ENCODE peak calls at places on chromosomes 12 and 14, in five cellular contexts. Y is CD8-positive, alpha-beta T cell; P is suprapubic skin; T is heart left ventricle; V is mammary epithelial cell. I is an unnamed sample.

GRCh38 chr12:110312581-110313360 is 31.7 kb downstream of the ATP2A2 start:
- DNase-seq in Y (no peak), V (peak; percentile 75), P (no peak), T (no peak), I (no peak)

GRCh38 chr12:28536088-28536487 is 345.8 kb downstream of the CCDC91 start:
- DNase-seq in Y (no peak), V (peak; percentile 52), T (no peak), P (no peak), I (no peak)

GRCh38 chr12:80636832-80637231 is 70.6 kb upstream of the MYF6 start:
- DNase-seq in V (no peak), P (no peak), Y (no peak), T (no peak), I (no peak)

GRCh38 chr14:71163050-71163841 is 256.0 kb downstream of the PCNX1 start:
- DNase-seq in Y (no peak), P (peak; percentile 26), T (no peak), V (no peak), I (no peak)

GRCh38 chr12:45299132-45299692 is 83.3 kb downstream of the ANO6 start:
- DNase-seq in V (peak; percentile 62), Y (no peak), T (no peak), P (no peak), I (no peak)

GRCh38 chr12:89309815-89310214 is 42.5 kb downstream of the DUSP6 start:
- DNase-seq in T (no peak), P (no peak), Y (no peak), V (no peak), I (no peak)

GRCh38 chr14:95994593-95994928 is 44.6 kb upstream of the C14orf132 start:
- DNase-seq in Y (no peak), P (no peak), V (no peak), T (no peak), I (no peak)

GRCh38 chr12:27524839-27525238 is 833 bp downstream of the PPFIBP1 start:
- DNase-seq in Y (no peak), V (no peak), P (no peak), T (no peak), I (no peak)

GRCh38 chr12:121697093-121697698 is 15.4 kb upstream of the TMEM120B start:
- DNase-seq in Y (no peak), P (no peak), V (no peak), T (no peak), I (no peak)

GRCh38 chr14:21070083-21070609 is at the start of gene ARHGEF40:
- DNase-seq in Y (no peak), P (no peak), V (no peak), T (peak; percentile 84), I (peak; percentile 74)

GRCh38 chr14:75675265-75675960 is 14.4 kb downstream of the TTLL5 start:
- DNase-seq in P (no peak), V (peak; percentile 82), Y (no peak), T (no peak), I (no peak)

GRCh38 chr12:107352347-107353081 is 259.2 kb upstream of the CRY1 start:
- DNase-seq in P (no peak), T (no peak), Y (no peak), V (no peak), I (no peak)

GRCh38 chr12:34217660-34218059 is 195.4 kb downstream of the ALG10 start:
- DNase-seq in V (no peak), Y (no peak), P (no peak), T (no peak), I (no peak)

GRCh38 chr12:34218193-34219045 is 196.1 kb downstream of the ALG10 start:
- DNase-seq in P (no peak), V (peak; percentile 50), Y (peak; percentile 72), T (peak; percentile 49), I (peak; percentile 79)

GRCh38 chr12:34219046-34219770 is 196.9 kb downstream of the ALG10 start:
- DNase-seq in T (no peak), Y (peak; percentile 50), V (no peak), P (no peak), I (no peak)

DNA sequence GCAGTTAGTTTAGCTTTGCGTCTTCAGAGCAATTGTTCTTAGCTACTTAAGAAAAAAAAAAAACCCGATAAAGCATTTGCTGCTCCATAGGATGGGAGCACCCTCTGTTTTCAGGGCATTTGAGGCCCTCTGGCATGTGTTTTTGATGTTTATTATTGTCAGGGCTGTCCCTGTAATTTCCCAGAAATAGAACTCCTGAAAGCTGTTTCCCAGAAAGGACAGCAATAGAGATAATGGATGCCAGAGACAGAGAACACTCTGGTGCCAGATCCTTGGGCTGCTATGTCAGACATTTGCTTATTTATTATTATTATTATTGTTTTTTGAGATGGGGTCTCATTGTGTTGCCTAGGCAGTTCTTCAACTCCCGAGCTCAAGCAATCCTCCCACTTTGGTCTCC is 201.3 kb downstream of the ALG10 start:
- DNase-seq in T (no peak), V (no peak), P (no peak), Y (no peak), I (no peak)
- H3K9me3 ChIP-seq in T (no peaks in the 10 kb centered on the region), V (no peaks in the 10 kb centered on the region), P (no peaks in the 10 kb centered on the region), Y (no peaks in the 10 kb centered on the region), I (no peaks in the 10 kb centered on the region)

DNA sequence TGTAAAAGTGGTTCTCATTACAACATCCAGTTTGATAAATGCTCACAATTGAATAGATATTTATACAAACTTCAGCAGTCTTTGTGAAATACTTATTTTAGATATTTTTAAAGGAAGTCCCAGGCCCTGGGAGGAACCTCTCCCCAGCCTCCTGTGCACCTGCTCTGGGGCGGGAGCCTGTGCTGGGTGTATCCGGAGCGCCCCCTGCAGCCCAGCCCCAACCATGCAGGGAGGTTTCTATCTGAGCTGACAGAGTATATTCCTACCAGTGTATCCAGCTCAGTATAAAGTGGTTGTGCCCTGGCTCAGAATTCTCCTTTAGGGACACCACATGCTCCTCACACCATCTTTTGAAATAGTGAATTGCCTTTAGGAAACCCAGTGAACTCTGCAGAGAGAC is 851.8 kb downstream of the TMEM121 start:
- DNase-seq in V (no peak), Y (no peak), P (no peak), T (no peak), I (no peak)
- H3K9me3 ChIP-seq in V (peaks cover 14% of the 10 kb centered on the region), Y (no peaks in the 10 kb centered on the region), P (no peaks in the 10 kb centered on the region), T (no peaks in the 10 kb centered on the region), I (no peaks in the 10 kb centered on the region)

DNA sequence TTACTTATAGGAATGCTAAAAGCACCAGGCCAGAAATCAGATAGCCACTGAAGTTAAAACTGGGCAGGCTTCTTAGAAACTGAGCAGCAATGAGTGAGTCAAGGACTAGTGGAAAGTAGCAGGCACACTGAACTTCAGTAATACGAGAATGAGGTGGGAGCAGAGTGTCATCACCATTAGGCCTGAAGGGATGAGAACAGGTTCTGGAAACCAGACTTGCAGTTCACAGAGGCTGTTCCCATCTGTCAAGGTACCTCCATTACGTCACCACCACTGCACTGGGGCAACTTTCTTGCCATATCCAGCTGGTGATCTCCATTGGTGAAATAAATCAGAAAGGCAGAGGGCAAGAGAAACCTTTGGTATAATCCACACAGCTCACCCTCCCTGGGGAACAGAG is 15.6 kb downstream of the ZNF10 start:
- DNase-seq in V (no peak), P (no peak), T (no peak), Y (no peak), I (no peak)
- H3K9me3 ChIP-seq in V (peaks cover 29% of the 10 kb centered on the region), P (peaks cover 49% of the 10 kb centered on the region), T (peaks cover 79% of the 10 kb centered on the region), Y (peaks cover 38% of the 10 kb centered on the region), I (peaks cover 3% of the 10 kb centered on the region)

GRCh38 chr14:106876711-106877110 is 1350.3 kb downstream of the TMEM121 start:
- DNase-seq in T (no peak), V (no peak), P (no peak), Y (no peak), I (no peak)

GRCh38 chr14:106875503-106875902 is 1349.1 kb downstream of the TMEM121 start:
- DNase-seq in T (no peak), Y (no peak), V (no peak), P (no peak), I (no peak)

GRCh38 chr14:106877527-106877926 is 1351.1 kb downstream of the TMEM121 start:
- DNase-seq in Y (no peak), P (no peak), T (no peak), V (no peak), I (no peak)

GRCh38 chr14:106883218-106883692 is 1356.9 kb downstream of the TMEM121 start:
- DNase-seq in Y (no peak), P (no peak), V (no peak), T (peak; percentile 31), I (peak; percentile 85)

DNA sequence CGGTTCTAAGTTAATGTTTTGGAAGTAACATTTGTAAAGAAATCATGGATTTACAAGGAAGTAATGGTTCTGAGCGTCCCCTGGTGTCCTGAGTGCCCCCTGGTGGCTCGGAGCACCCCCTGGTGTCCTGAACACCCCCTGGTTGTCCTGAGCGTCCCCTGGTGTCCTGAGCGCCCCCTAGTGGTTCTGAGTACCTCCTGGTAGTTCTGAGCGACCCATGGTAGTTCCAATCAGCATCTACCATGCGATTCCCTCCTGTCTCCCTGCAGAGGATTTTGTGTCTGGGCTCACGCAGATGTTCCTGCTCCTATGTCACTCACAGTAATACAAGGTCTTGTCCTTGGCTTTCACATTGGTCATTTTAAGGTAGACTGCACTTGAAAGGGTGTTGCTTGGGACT is 1352.9 kb downstream of the TMEM121 start:
- DNase-seq in T (no peak), V (peak; percentile 48), P (no peak), Y (no peak), I (peak; percentile 59)
- H3K9me3 ChIP-seq in T (peaks cover 5% of the 10 kb centered on the region), V (peaks cover 4% of the 10 kb centered on the region), P (no peaks in the 10 kb centered on the region), Y (no peaks in the 10 kb centered on the region), I (no peaks in the 10 kb centered on the region)

GRCh38 chr12:44174053-44174452 is 338.2 kb downstream of the TMEM117 start:
- DNase-seq in Y (no peak), T (no peak), P (no peak), V (no peak), I (no peak)
- H3K9me3 ChIP-seq in Y (no peaks in the 10 kb centered on the region), T (no peaks in the 10 kb centered on the region), P (no peaks in the 10 kb centered on the region), V (no peaks in the 10 kb centered on the region), I (no peaks in the 10 kb centered on the region)

DNA sequence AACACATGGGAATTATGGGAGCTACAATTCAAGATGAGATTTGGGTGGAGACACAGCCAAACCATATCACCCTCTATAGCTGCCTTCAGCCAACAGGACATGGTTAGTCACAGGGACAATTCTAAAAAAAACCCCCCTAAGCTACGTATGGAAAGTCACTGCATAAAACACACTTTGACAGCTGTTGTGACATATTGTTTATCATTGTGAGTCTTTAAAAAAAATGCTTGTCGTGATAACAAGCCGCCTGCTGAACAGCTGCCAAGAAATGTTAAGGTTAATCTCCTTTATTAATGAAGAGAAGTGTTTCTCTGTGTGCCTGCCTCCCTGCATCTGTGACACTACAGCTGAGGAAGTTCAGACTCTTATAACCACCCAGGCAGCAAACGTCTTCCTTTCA is 1459.7 kb upstream of the TMEM132C start:
- DNase-seq in T (no peak), P (no peak), V (no peak), Y (no peak), I (no peak)
- H3K9me3 ChIP-seq in T (no peaks in the 10 kb centered on the region), P (no peaks in the 10 kb centered on the region), V (no peaks in the 10 kb centered on the region), Y (no peaks in the 10 kb centered on the region), I (no peaks in the 10 kb centered on the region)

GRCh38 chr12:43842259-43842658 is 6.4 kb downstream of the TMEM117 start:
- DNase-seq in V (no peak), T (no peak), Y (no peak), P (no peak), I (no peak)
- H3K9me3 ChIP-seq in V (no peaks in the 10 kb centered on the region), T (no peaks in the 10 kb centered on the region), Y (no peaks in the 10 kb centered on the region), P (no peaks in the 10 kb centered on the region), I (no peaks in the 10 kb centered on the region)

GRCh38 chr14:85280074-85280473 is 249.9 kb upstream of the FLRT2 start:
- DNase-seq in T (no peak), Y (no peak), V (peak; percentile 24), P (no peak), I (no peak)
- H3K9me3 ChIP-seq in T (no peaks in the 10 kb centered on the region), Y (no peaks in the 10 kb centered on the region), V (no peaks in the 10 kb centered on the region), P (no peaks in the 10 kb centered on the region), I (no peaks in the 10 kb centered on the region)